ENCODE peak calls at places on chromosomes 12 and 14, in ten cellular contexts. One of them, this sample, is unnamed.

GRCh38 chr12:530871-531270 is 71.1 kb downstream of the B4GALNT3 start:
- DNase-seq in A549: no peak
- DNase-seq in fibroblast of lung: no peak
- DNase-seq in transverse colon: no peak
- DNase-seq in GM12865: no peak
- DNase-seq in fibroblast of mammary gland: no peak
- DNase-seq in lower leg skin: no peak
- DNase-seq in AG10803: no peak
- DNase-seq in choroid plexus epithelial cell: no peak
- DNase-seq in astrocyte of the spinal cord: no peak
- DNase-seq in this sample: no peak

GRCh38 chr12:123064885-123065619 is 84.6 kb downstream of the ARL6IP4 start:
- DNase-seq in fibroblast of lung: peak
- DNase-seq in choroid plexus epithelial cell: no peak
- DNase-seq in lower leg skin: no peak
- DNase-seq in transverse colon: no peak
- DNase-seq in AG10803: no peak
- DNase-seq in GM12865: no peak
- DNase-seq in fibroblast of mammary gland: no peak
- DNase-seq in astrocyte of the spinal cord: no peak
- DNase-seq in A549: no peak
- DNase-seq in this sample: no peak

GRCh38 chr12:66236969-66237368 is 48.0 kb downstream of the IRAK3 start:
- DNase-seq in lower leg skin: no peak
- DNase-seq in fibroblast of lung: no peak
- DNase-seq in fibroblast of mammary gland: no peak
- DNase-seq in AG10803: no peak
- DNase-seq in astrocyte of the spinal cord: no peak
- DNase-seq in A549: no peak
- DNase-seq in GM12865: no peak
- DNase-seq in choroid plexus epithelial cell: no peak
- DNase-seq in transverse colon: no peak
- DNase-seq in this sample: no peak

GRCh38 chr12:113136990-113137511 is 1.5 kb upstream of the RASAL1 start:
- DNase-seq in fibroblast of mammary gland: no peak
- DNase-seq in A549: no peak
- DNase-seq in lower leg skin: no peak
- DNase-seq in AG10803: no peak
- DNase-seq in transverse colon: peak
- DNase-seq in GM12865: no peak
- DNase-seq in fibroblast of lung: no peak
- DNase-seq in choroid plexus epithelial cell: no peak
- DNase-seq in astrocyte of the spinal cord: no peak
- DNase-seq in this sample: no peak

GRCh38 chr12:13450231-13451080 is 253.9 kb downstream of the EMP1 start:
- DNase-seq in astrocyte of the spinal cord: no peak
- DNase-seq in GM12865: no peak
- DNase-seq in AG10803: no peak
- DNase-seq in transverse colon: no peak
- DNase-seq in fibroblast of mammary gland: no peak
- DNase-seq in A549: no peak
- DNase-seq in fibroblast of lung: no peak
- DNase-seq in lower leg skin: no peak
- DNase-seq in choroid plexus epithelial cell: no peak
- DNase-seq in this sample: no peak

GRCh38 chr12:118055144-118055557 is 5.8 kb downstream of the WSB2 start:
- DNase-seq in lower leg skin: no peak
- DNase-seq in choroid plexus epithelial cell: peak
- DNase-seq in fibroblast of lung: no peak
- DNase-seq in fibroblast of mammary gland: peak
- DNase-seq in AG10803: no peak
- DNase-seq in transverse colon: peak
- DNase-seq in astrocyte of the spinal cord: peak
- DNase-seq in GM12865: peak
- DNase-seq in A549: peak
- DNase-seq in this sample: no peak

GRCh38 chr14:95075789-95076188 is 81.5 kb downstream of the DICER1 start:
- DNase-seq in astrocyte of the spinal cord: no peak
- DNase-seq in fibroblast of lung: no peak
- DNase-seq in choroid plexus epithelial cell: no peak
- DNase-seq in lower leg skin: no peak
- DNase-seq in transverse colon: no peak
- DNase-seq in AG10803: no peak
- DNase-seq in fibroblast of mammary gland: no peak
- DNase-seq in GM12865: no peak
- DNase-seq in A549: no peak
- DNase-seq in this sample: no peak

GRCh38 chr14:86541969-86542368 is 1012.0 kb downstream of the FLRT2 start:
- DNase-seq in fibroblast of mammary gland: no peak
- DNase-seq in astrocyte of the spinal cord: no peak
- DNase-seq in transverse colon: no peak
- DNase-seq in choroid plexus epithelial cell: no peak
- DNase-seq in lower leg skin: no peak
- DNase-seq in A549: no peak
- DNase-seq in GM12865: peak
- DNase-seq in AG10803: no peak
- DNase-seq in fibroblast of lung: no peak
- DNase-seq in this sample: no peak

GRCh38 chr12:5808956-5809355 is 136.1 kb downstream of the ANO2 start:
- DNase-seq in fibroblast of mammary gland: peak
- DNase-seq in A549: no peak
- DNase-seq in lower leg skin: no peak
- DNase-seq in GM12865: no peak
- DNase-seq in fibroblast of lung: peak
- DNase-seq in transverse colon: no peak
- DNase-seq in choroid plexus epithelial cell: no peak
- DNase-seq in astrocyte of the spinal cord: peak
- DNase-seq in AG10803: peak
- DNase-seq in this sample: no peak

GRCh38 chr14:103284574-103285467 is 49.2 kb upstream of the EIF5 start:
- DNase-seq in fibroblast of mammary gland: peak
- DNase-seq in fibroblast of lung: peak
- DNase-seq in lower leg skin: no peak
- DNase-seq in choroid plexus epithelial cell: peak
- DNase-seq in A549: peak
- DNase-seq in transverse colon: no peak
- DNase-seq in AG10803: peak
- DNase-seq in astrocyte of the spinal cord: no peak
- DNase-seq in GM12865: peak
- DNase-seq in this sample: peak

GRCh38 chr12:25876383-25877045 is 82.0 kb upstream of the RASSF8 start:
- DNase-seq in fibroblast of mammary gland: no peak
- DNase-seq in astrocyte of the spinal cord: no peak
- DNase-seq in AG10803: no peak
- DNase-seq in GM12865: no peak
- DNase-seq in choroid plexus epithelial cell: no peak
- DNase-seq in transverse colon: no peak
- DNase-seq in fibroblast of lung: no peak
- DNase-seq in A549: no peak
- DNase-seq in lower leg skin: no peak
- DNase-seq in this sample: no peak
- H3K4me3 ChIP-seq in fibroblast of mammary gland: no peak
- H3K4me3 ChIP-seq in astrocyte of the spinal cord: no peak
- H3K4me3 ChIP-seq in AG10803: no peak
- H3K4me3 ChIP-seq in GM12865: no peak
- H3K4me3 ChIP-seq in choroid plexus epithelial cell: no peak
- H3K4me3 ChIP-seq in transverse colon: no peak
- H3K4me3 ChIP-seq in fibroblast of lung: no peak
- H3K4me3 ChIP-seq in A549: no peak
- H3K4me3 ChIP-seq in lower leg skin: no peak
- H3K4me3 ChIP-seq in this sample: no peak

DNA sequence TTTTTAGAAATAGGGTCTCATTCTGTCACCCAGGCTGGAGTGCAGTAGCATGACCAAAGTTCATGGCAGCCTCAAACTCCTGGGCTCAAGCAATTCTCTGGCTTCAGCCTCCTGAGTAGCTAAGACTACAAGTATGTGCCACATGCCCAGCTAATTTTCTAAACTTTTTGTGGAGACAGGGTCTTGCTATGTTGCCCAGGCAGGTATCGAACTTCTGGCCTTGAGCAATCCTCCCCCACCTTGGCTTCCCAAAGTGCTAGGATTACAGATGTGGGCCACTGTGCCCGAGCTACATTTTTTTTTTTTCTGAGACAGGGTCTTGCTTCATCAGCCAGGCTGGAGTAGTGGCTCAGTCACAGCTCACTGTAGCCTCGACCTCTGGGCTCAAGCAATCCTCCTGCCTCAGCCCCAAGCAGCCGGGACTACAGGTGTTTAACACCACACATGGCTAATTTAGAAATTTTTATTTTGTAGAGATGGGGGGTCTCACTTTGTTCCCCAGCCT is 7.1 kb downstream of the PPP4R3A start:
- DNase-seq in lower leg skin: no peak
- DNase-seq in AG10803: no peak
- DNase-seq in transverse colon: no peak
- DNase-seq in fibroblast of mammary gland: no peak
- DNase-seq in GM12865: no peak
- DNase-seq in choroid plexus epithelial cell: no peak
- DNase-seq in astrocyte of the spinal cord: no peak
- DNase-seq in fibroblast of lung: no peak
- DNase-seq in A549: no peak
- DNase-seq in this sample: no peak
- TF ChIP-seq CTCF in lower leg skin: no peak
- TF ChIP-seq CTCF in AG10803: no peak
- TF ChIP-seq CTCF in transverse colon: no peak
- TF ChIP-seq CTCF in fibroblast of mammary gland: no peak
- TF ChIP-seq CTCF in GM12865: no peak
- TF ChIP-seq CTCF in choroid plexus epithelial cell: no peak
- TF ChIP-seq CTCF in astrocyte of the spinal cord: no peak
- TF ChIP-seq CTCF in fibroblast of lung: no peak
- TF ChIP-seq CTCF in A549: no peak
- TF ChIP-seq CTCF in this sample: no peak

GRCh38 chr12:106431839-106432411 is 74.4 kb downstream of the POLR3B start:
- DNase-seq in choroid plexus epithelial cell: no peak
- DNase-seq in fibroblast of lung: peak
- DNase-seq in A549: no peak
- DNase-seq in GM12865: no peak
- DNase-seq in astrocyte of the spinal cord: no peak
- DNase-seq in transverse colon: no peak
- DNase-seq in lower leg skin: no peak
- DNase-seq in fibroblast of mammary gland: no peak
- DNase-seq in AG10803: no peak
- DNase-seq in this sample: peak

GRCh38 chr12:106436183-106436582 is 78.6 kb downstream of the POLR3B start:
- DNase-seq in A549: no peak
- DNase-seq in AG10803: no peak
- DNase-seq in GM12865: no peak
- DNase-seq in lower leg skin: no peak
- DNase-seq in transverse colon: no peak
- DNase-seq in fibroblast of mammary gland: no peak
- DNase-seq in choroid plexus epithelial cell: peak
- DNase-seq in astrocyte of the spinal cord: peak
- DNase-seq in fibroblast of lung: no peak
- DNase-seq in this sample: no peak

GRCh38 chr12:106434521-106434920 is 77.0 kb downstream of the POLR3B start:
- DNase-seq in astrocyte of the spinal cord: no peak
- DNase-seq in GM12865: no peak
- DNase-seq in A549: no peak
- DNase-seq in fibroblast of mammary gland: no peak
- DNase-seq in transverse colon: no peak
- DNase-seq in AG10803: no peak
- DNase-seq in lower leg skin: no peak
- DNase-seq in fibroblast of lung: no peak
- DNase-seq in choroid plexus epithelial cell: no peak
- DNase-seq in this sample: no peak

GRCh38 chr12:106429636-106430035 is 72.1 kb downstream of the POLR3B start:
- DNase-seq in A549: no peak
- DNase-seq in lower leg skin: no peak
- DNase-seq in fibroblast of lung: no peak
- DNase-seq in choroid plexus epithelial cell: peak
- DNase-seq in astrocyte of the spinal cord: no peak
- DNase-seq in transverse colon: no peak
- DNase-seq in fibroblast of mammary gland: no peak
- DNase-seq in GM12865: no peak
- DNase-seq in AG10803: no peak
- DNase-seq in this sample: no peak

DNA sequence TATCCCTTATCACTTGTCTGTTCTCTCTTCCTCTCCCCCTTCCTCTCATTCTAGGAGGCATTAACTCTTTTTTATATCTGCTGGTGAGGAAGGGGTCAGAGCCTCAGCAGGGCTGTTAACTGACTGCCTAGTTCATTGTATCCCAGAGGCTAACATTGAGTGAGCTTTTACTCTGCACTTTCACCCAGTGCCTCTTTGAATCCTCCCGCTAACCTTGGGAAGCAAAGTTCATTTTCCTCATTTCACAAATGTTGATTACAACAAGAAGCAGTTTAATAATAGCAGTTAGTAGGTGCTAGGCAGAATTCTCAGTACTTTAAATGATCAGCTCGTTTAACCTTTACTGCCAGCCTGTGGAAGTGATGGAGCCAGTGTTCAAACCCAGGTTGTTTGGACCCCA is 75.5 kb downstream of the POLR3B start:
- DNase-seq in lower leg skin: no peak
- DNase-seq in GM12865: no peak
- DNase-seq in astrocyte of the spinal cord: no peak
- DNase-seq in choroid plexus epithelial cell: no peak
- DNase-seq in A549: no peak
- DNase-seq in fibroblast of mammary gland: no peak
- DNase-seq in AG10803: no peak
- DNase-seq in transverse colon: no peak
- DNase-seq in fibroblast of lung: no peak
- DNase-seq in this sample: no peak
- H3K4me3 ChIP-seq in lower leg skin: no peak
- H3K4me3 ChIP-seq in GM12865: no peak
- H3K4me3 ChIP-seq in astrocyte of the spinal cord: no peak
- H3K4me3 ChIP-seq in choroid plexus epithelial cell: no peak
- H3K4me3 ChIP-seq in A549: no peak
- H3K4me3 ChIP-seq in fibroblast of mammary gland: no peak
- H3K4me3 ChIP-seq in AG10803: no peak
- H3K4me3 ChIP-seq in transverse colon: no peak
- H3K4me3 ChIP-seq in fibroblast of lung: no peak
- H3K4me3 ChIP-seq in this sample: no peak

GRCh38 chr14:67166450-67166853 is 22.8 kb upstream of the GARIN2 start:
- DNase-seq in choroid plexus epithelial cell: peak
- DNase-seq in AG10803: peak
- DNase-seq in fibroblast of mammary gland: peak
- DNase-seq in lower leg skin: no peak
- DNase-seq in transverse colon: peak
- DNase-seq in GM12865: peak
- DNase-seq in fibroblast of lung: peak
- DNase-seq in astrocyte of the spinal cord: peak
- DNase-seq in A549: peak
- DNase-seq in this sample: peak
- TF ChIP-seq CTCF in choroid plexus epithelial cell: peak
- TF ChIP-seq CTCF in AG10803: peak
- TF ChIP-seq CTCF in fibroblast of mammary gland: peak
- TF ChIP-seq CTCF in lower leg skin: no peak
- TF ChIP-seq CTCF in transverse colon: peak
- TF ChIP-seq CTCF in GM12865: peak
- TF ChIP-seq CTCF in fibroblast of lung: peak
- TF ChIP-seq CTCF in astrocyte of the spinal cord: peak
- TF ChIP-seq CTCF in A549: peak
- TF ChIP-seq CTCF in this sample: peak

GRCh38 chr14:76537912-76538647 is 162.1 kb downstream of the ESRRB start:
- DNase-seq in fibroblast of mammary gland: no peak
- DNase-seq in GM12865: no peak
- DNase-seq in AG10803: no peak
- DNase-seq in fibroblast of lung: no peak
- DNase-seq in astrocyte of the spinal cord: no peak
- DNase-seq in A549: no peak
- DNase-seq in lower leg skin: no peak
- DNase-seq in transverse colon: no peak
- DNase-seq in choroid plexus epithelial cell: no peak
- DNase-seq in this sample: no peak
- H3K4me3 ChIP-seq in fibroblast of mammary gland: no peak
- H3K4me3 ChIP-seq in GM12865: no peak
- H3K4me3 ChIP-seq in AG10803: no peak
- H3K4me3 ChIP-seq in fibroblast of lung: no peak
- H3K4me3 ChIP-seq in astrocyte of the spinal cord: no peak
- H3K4me3 ChIP-seq in A549: no peak
- H3K4me3 ChIP-seq in lower leg skin: no peak
- H3K4me3 ChIP-seq in transverse colon: no peak
- H3K4me3 ChIP-seq in choroid plexus epithelial cell: no peak
- H3K4me3 ChIP-seq in this sample: no peak